ENCODE peak calls at places on chromosomes 1 and 21, in seven cellular contexts. B is tibial nerve, L is K562, E is left ventricle myocardium inferior, Y is uterus, R is SK-N-SH, T is coronary artery. P is an unnamed sample.

GRCh38 chr1:51861669-51862068 is 16.9 kb downstream of the NRDC start:
- DNase-seq in L (no peak), E (no peak), B (no peak), Y (no peak), R (no peak), T (no peak), P (no peak)

GRCh38 chr1:55696181-55696580 is 481.0 kb upstream of the USP24 start:
- DNase-seq in L (no peak), R (no peak), B (no peak), E (no peak), Y (peak), T (peak), P (no peak)

GRCh38 chr21:34886554-34887385 is 162.3 kb downstream of the RUNX1 start:
- DNase-seq in L (peak), Y (no peak), R (peak), E (peak), T (peak), B (no peak), P (no peak)

GRCh38 chr1:59105548-59106507 is 191.1 kb upstream of the FGGY start:
- DNase-seq in L (no peak), E (peak), T (no peak), R (no peak), Y (peak), B (no peak), P (no peak)

GRCh38 chr1:228070851-228071250 is 11.7 kb upstream of the ARF1 start:
- DNase-seq in R (no peak), T (no peak), E (no peak), L (no peak), Y (no peak), B (no peak), P (no peak)

GRCh38 chr1:218496561-218496960 is 151.4 kb downstream of the TGFB2 start:
- DNase-seq in T (no peak), E (no peak), L (no peak), B (no peak), R (no peak), Y (no peak), P (no peak)

GRCh38 chr1:190494451-190494850 is 16.8 kb upstream of the BRINP3 start:
- DNase-seq in E (no peak), Y (no peak), R (no peak), B (no peak), L (no peak), T (no peak), P (no peak)

GRCh38 chr1:54699936-54700525 is 15.6 kb upstream of the TTC4 start:
- DNase-seq in E (no peak), T (no peak), R (no peak), Y (no peak), L (no peak), B (no peak), P (no peak)

GRCh38 chr1:184953600-184954219 is 20.6 kb downstream of the NIBAN1 start:
- DNase-seq in R (no peak), Y (no peak), E (no peak), B (no peak), T (no peak), L (no peak), P (no peak)

GRCh38 chr21:16536661-16537359 is 807.0 kb downstream of the USP25 start:
- DNase-seq in R (no peak), L (no peak), Y (no peak), B (no peak), E (no peak), T (no peak), P (no peak)

GRCh38 chr1:167880570-167880969 is 33.4 kb downstream of the ADCY10 start:
- DNase-seq in E (no peak), R (no peak), Y (no peak), B (no peak), T (no peak), L (no peak), P (no peak)

GRCh38 chr21:42006765-42007164 is 3.4 kb downstream of the ZBTB21 start:
- DNase-seq in L (no peak), T (no peak), Y (no peak), E (no peak), B (no peak), R (no peak), P (no peak)

GRCh38 chr1:245247356-245247755 is 92.6 kb downstream of the KIF26B start:
- DNase-seq in T (no peak), R (no peak), L (no peak), Y (no peak), E (no peak), B (no peak), P (no peak)

GRCh38 chr21:29343517-29343916 is 44.8 kb downstream of the BACH1 start:
- DNase-seq in Y (peak), R (no peak), L (no peak), B (no peak), E (no peak), T (no peak), P (no peak)

GRCh38 chr1:30915491-30916230 is 7.1 kb upstream of the SDC3 start:
- DNase-seq in L (no peak), E (no peak), Y (no peak), B (no peak), R (no peak), T (no peak), P (no peak)

GRCh38 chr1:183273300-183273699 is 87.2 kb downstream of the LAMC2 start:
- DNase-seq in T (peak), E (no peak), B (no peak), R (no peak), L (no peak), Y (no peak), P (no peak)

GRCh38 chr1:186310307-186310706 is 64.7 kb downstream of the TPR start:
- DNase-seq in E (no peak), R (no peak), B (no peak), Y (no peak), T (no peak), L (no peak), P (no peak)

GRCh38 chr1:210418863-210419641 is 90.3 kb downstream of the HHAT start:
- DNase-seq in E (no peak), T (no peak), R (no peak), B (no peak), L (no peak), Y (no peak), P (no peak)

GRCh38 chr1:244214009-244214967 is 163.2 kb downstream of the ZBTB18 start:
- DNase-seq in B (no peak), T (no peak), R (peak), Y (peak), E (peak), L (no peak), P (no peak)

GRCh38 chr1:154405762-154406571 is 824 bp downstream of the IL6R start:
- DNase-seq in B (peak), E (peak), L (peak), T (peak), Y (peak), R (peak), P (peak)

GRCh38 chr1:11842154-11843041 is 5.2 kb downstream of the NPPA start:
- DNase-seq in T (no peak), L (peak), E (peak), Y (peak), B (no peak), R (peak), P (no peak)

GRCh38 chr1:64745986-64746940 is 1.4 kb downstream of the RAVER2 start:
- DNase-seq in R (peak), Y (no peak), L (no peak), B (no peak), T (no peak), E (peak), P (no peak)

GRCh38 chr1:183635112-183635605 is 424 bp downstream of the ARPC5 start:
- DNase-seq in T (peak), B (no peak), Y (peak), R (peak), L (peak), E (peak), P (no peak)

GRCh38 chr1:52364235-52364839 is 1.7 kb downstream of the CC2D1B start:
- DNase-seq in T (no peak), Y (no peak), B (no peak), L (no peak), E (no peak), R (peak), P (no peak)

GRCh38 chr1:206635983-206636354 is 633 bp downstream of the DYRK3 start:
- DNase-seq in B (no peak), L (no peak), E (no peak), T (no peak), Y (no peak), R (no peak), P (no peak)

GRCh38 chr1:159889821-159890252 is 10.1 kb downstream of the CFAP45 start:
- DNase-seq in Y (peak), T (no peak), L (peak), B (no peak), E (no peak), R (peak), P (no peak)

GRCh38 chr1:232123775-232124659 is 497.4 kb downstream of the DISC1 start:
- DNase-seq in T (no peak), E (no peak), L (no peak), Y (no peak), B (no peak), R (no peak), P (no peak)

GRCh38 chr1:232131715-232132391 is 498.1 kb downstream of the SIPA1L2 start:
- DNase-seq in R (no peak), T (no peak), B (no peak), L (no peak), E (no peak), Y (no peak), P (no peak)

GRCh38 chr1:232130815-232131474 is 499.0 kb downstream of the SIPA1L2 start:
- DNase-seq in T (no peak), L (no peak), E (no peak), Y (no peak), B (no peak), R (no peak), P (no peak)

GRCh38 chr1:232132572-232132971 is 497.4 kb downstream of the SIPA1L2 start:
- DNase-seq in T (no peak), Y (no peak), E (no peak), B (no peak), L (no peak), R (no peak), P (no peak)

GRCh38 chr1:232127190-232127589 is 500.6 kb downstream of the DISC1 start:
- DNase-seq in L (no peak), B (no peak), E (no peak), T (no peak), R (no peak), Y (no peak), P (no peak)
- H3K4me3 ChIP-seq in L (no peak), B (no peak), E (no peak), T (no peak), R (no peak), Y (no peak), P (no peak)

GRCh38 chr1:221634606-221635005 is 107.3 kb downstream of the DUSP10 start:
- DNase-seq in Y (no peak), B (no peak), R (no peak), E (no peak), L (no peak), T (no peak), P (no peak)

GRCh38 chr1:221636967-221637366 is 104.9 kb downstream of the DUSP10 start:
- DNase-seq in R (no peak), E (no peak), L (no peak), B (no peak), T (no peak), Y (no peak), P (no peak)

GRCh38 chr1:221636096-221636495 is 105.8 kb downstream of the DUSP10 start:
- DNase-seq in L (no peak), E (no peak), R (no peak), Y (no peak), T (no peak), B (no peak), P (no peak)

GRCh38 chr1:221634010-221634409 is 107.9 kb downstream of the DUSP10 start:
- DNase-seq in Y (no peak), B (no peak), R (no peak), L (no peak), T (no peak), E (no peak), P (no peak)

DNA sequence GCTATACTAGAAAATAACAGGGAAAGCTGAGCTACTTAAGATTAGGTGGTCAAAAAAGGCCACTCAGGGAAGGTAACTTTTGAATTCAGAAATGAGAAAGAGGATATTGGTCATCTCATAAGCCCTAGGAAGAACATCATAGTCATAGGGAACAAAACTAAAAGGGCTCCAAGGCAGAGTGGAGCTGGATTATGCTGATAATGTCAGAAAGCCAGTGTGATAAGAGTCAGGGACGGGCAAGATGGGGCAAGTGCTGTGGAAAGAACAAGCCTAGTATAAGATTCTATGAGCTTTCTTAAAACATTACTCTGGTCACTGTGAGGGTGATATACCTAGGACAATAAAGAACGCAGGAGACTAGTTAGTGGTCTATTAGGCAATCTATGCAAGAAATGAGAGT is 106.6 kb downstream of the DUSP10 start:
- DNase-seq in E (no peak), B (no peak), Y (no peak), T (no peak), R (no peak), L (no peak), P (no peak)
- H3K27ac ChIP-seq in E (no peak), B (no peak), Y (no peak), T (no peak), R (no peak), L (no peak), P (no peak)

DNA sequence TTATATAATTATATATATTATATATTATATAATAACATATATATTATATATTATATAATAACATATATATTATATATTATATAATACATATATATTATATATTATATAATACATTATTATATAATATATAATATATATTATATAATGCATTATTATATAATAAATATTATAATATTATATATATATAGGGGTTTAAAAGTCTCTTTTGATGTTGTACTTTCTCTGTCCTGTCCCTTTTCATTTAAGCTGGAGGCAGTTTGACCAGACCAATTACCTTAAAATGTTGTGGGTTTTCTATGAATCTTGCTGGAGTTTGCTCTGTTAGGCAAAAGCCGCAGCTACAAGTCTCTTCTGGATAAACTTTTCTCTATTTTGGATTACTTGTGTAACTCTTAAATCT is 22.2 kb upstream of the KIF1B start:
- DNase-seq in T (no peak), B (no peak), Y (no peak), R (no peak), E (no peak), L (no peak), P (no peak)
- TF ChIP-seq CTCF in T (no peak), B (no peak), Y (no peak), R (no peak), E (no peak), L (no peak), P (no peak)

GRCh38 chr1:94697839-94698238 is 122.3 kb upstream of the SLC44A3 start:
- DNase-seq in E (no peak), T (no peak), Y (no peak), R (no peak), L (no peak), B (no peak), P (no peak)
- H3K4me3 ChIP-seq in E (no peak), T (no peak), Y (no peak), R (no peak), L (no peak), B (no peak), P (no peak)